ENCODE peak calls at places on chromosome 16, in nine cellular contexts. M, S, P, J, Y, Q, W, O and R are unnamed samples.

GRCh38 chr16:81492965-81493754 is 48.6 kb downstream of the CMIP start:
- DNase-seq in P (no peak), M (no peak), O (no peak), Q (no peak), W (no peak), Y (no peak), J (no peak), S (no peak), R (no peak)

GRCh38 chr16:10368984-10369551 is 16.8 kb upstream of the ATF7IP2 start:
- DNase-seq in J (no peak), M (no peak), P (no peak), O (peak), S (no peak), Q (no peak), W (no peak), Y (peak), R (no peak)

GRCh38 chr16:87392823-87393679 is 915 bp downstream of the MAP1LC3B start:
- DNase-seq in W (peak), M (peak), S (peak), Y (peak), P (peak), Q (peak), J (peak), O (peak), R (peak)

GRCh38 chr16:48745541-48745940 is 135.6 kb upstream of the N4BP1 start:
- DNase-seq in P (no peak), S (no peak), Y (no peak), M (no peak), J (no peak), W (no peak), Q (no peak), O (no peak), R (no peak)

GRCh38 chr16:266258-267164 is 9.2 kb downstream of the RGS11 start:
- DNase-seq in Y (no peak), P (no peak), W (no peak), M (no peak), S (peak), J (no peak), O (no peak), Q (no peak), R (no peak)

GRCh38 chr16:51531271-51531670 is 380.2 kb upstream of the SALL1 start:
- DNase-seq in Q (no peak), Y (no peak), J (no peak), P (no peak), O (no peak), M (no peak), S (no peak), W (no peak), R (no peak)

GRCh38 chr16:69865701-69866100 is 85.4 kb upstream of the CLEC18A start:
- DNase-seq in M (peak), S (no peak), W (no peak), P (no peak), O (peak), J (peak), Q (no peak), Y (peak), R (no peak)

GRCh38 chr16:84407588-84408313 is 39.4 kb downstream of the ATP2C2 start:
- DNase-seq in J (no peak), W (no peak), Y (no peak), Q (no peak), M (no peak), O (no peak), S (no peak), P (no peak), R (no peak)

GRCh38 chr16:57138281-57138935 is 46.0 kb downstream of the CPNE2 start:
- DNase-seq in S (no peak), Y (no peak), Q (no peak), O (no peak), M (no peak), J (no peak), P (no peak), W (no peak), R (no peak)

GRCh38 chr16:71769222-71769621 is 39.4 kb downstream of the AP1G1 start:
- DNase-seq in M (no peak), W (no peak), J (no peak), S (no peak), Q (no peak), P (no peak), Y (no peak), O (no peak), R (no peak)

GRCh38 chr16:26563018-26563417 is 503.7 kb upstream of the C16orf82 start:
- DNase-seq in Q (no peak), Y (no peak), M (no peak), W (no peak), O (no peak), P (no peak), S (no peak), J (no peak), R (no peak)

GRCh38 chr16:1745900-1746692 is 25.2 kb downstream of the NME3 start:
- DNase-seq in Q (no peak), O (peak), P (no peak), J (peak), Y (no peak), M (peak), W (no peak), S (no peak), R (no peak)

GRCh38 chr16:68655806-68656205 is 10.7 kb downstream of the CDH3 start:
- DNase-seq in M (no peak), J (no peak), Y (no peak), S (no peak), W (no peak), P (no peak), O (no peak), Q (no peak), R (no peak)

GRCh38 chr16:9854665-9855064 is 327.6 kb downstream of the GRIN2A start:
- DNase-seq in O (peak), Q (no peak), S (no peak), P (no peak), M (no peak), J (peak), Y (no peak), W (no peak), R (no peak)

GRCh38 chr16:1780677-1781072 is 1.7 kb downstream of the SPSB3 start:
- DNase-seq in P (no peak), O (no peak), Q (no peak), S (peak), M (no peak), W (no peak), J (no peak), Y (no peak), R (no peak)

GRCh38 chr16:1740234-1740633 is 31.1 kb downstream of the NME3 start:
- DNase-seq in W (no peak), M (no peak), P (no peak), S (no peak), J (no peak), Y (no peak), O (no peak), Q (no peak), R (no peak)

DNA sequence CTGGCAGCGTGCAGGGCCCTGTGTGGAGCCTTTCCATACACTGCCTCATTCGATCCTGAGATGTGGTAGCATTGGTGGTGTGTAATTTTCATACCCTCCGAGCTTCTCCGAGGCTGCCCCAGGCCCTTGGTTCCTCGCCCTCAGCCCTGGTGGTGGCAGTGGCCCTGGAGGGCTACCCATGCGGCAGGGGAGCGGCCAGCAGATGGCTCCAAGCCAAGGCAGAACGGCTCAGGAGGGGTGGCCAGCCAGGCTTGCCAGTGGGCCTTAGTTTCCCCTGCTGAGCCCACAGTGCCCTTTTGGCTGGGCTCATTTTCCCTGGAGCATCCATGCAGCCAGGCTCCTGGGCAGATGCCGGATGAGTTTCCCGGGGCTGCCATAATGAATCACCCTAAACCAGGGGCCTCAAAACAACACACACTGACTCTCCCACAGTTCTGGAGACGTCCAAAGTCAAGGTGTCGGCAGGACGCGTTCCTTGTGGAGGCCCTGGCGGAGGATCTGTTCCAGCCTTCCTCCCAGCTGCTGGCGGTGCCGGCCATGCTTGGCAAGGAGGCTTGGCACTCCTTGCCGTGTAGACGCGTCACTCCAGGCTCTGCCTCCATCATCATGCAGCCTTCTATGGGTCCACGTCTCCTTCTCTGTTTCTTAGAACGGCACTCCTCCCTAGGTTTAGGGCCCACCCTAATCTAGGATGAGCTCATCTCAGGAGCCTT is 158.8 kb upstream of the GSE1 start:
- DNase-seq in M (no peak), J (no peak), Y (no peak), S (no peak), W (no peak), P (no peak), O (no peak), Q (no peak), R (no peak)
- TF ChIP-seq CTCF in M (no peak), J (no peak), Y (peak), S (no peak), W (no peak), P (no peak), O (no peak), Q (no peak), R (no peak)

GRCh38 chr16:19415461-19415860 is 2.2 kb upstream of the TMC5 start:
- DNase-seq in M (no peak), Y (no peak), J (no peak), P (no peak), O (no peak), Q (no peak), W (no peak), S (peak), R (no peak)

GRCh38 chr16:19415918-19416317 is 1.8 kb upstream of the TMC5 start:
- DNase-seq in S (no peak), W (no peak), Q (no peak), O (no peak), M (no peak), Y (no peak), J (no peak), P (no peak), R (no peak)

GRCh38 chr16:19406891-19407491 is 10.7 kb upstream of the TMC5 start:
- DNase-seq in O (no peak), P (no peak), J (no peak), M (no peak), S (no peak), Q (no peak), Y (no peak), W (no peak), R (no peak)

GRCh38 chr16:19411298-19411697 is 6.4 kb upstream of the TMC5 start:
- DNase-seq in S (no peak), O (no peak), P (no peak), W (no peak), Y (no peak), J (no peak), M (no peak), Q (no peak), R (no peak)

GRCh38 chr16:19410435-19411153 is 7.1 kb upstream of the TMC5 start:
- DNase-seq in Q (no peak), Y (peak), M (no peak), S (peak), J (no peak), W (peak), O (no peak), P (peak), R (no peak)
- H3K4me3 ChIP-seq in Q (peak), Y (peak), M (no peak), S (no peak), J (no peak), W (no peak), O (peak), P (peak), R (peak)

DNA sequence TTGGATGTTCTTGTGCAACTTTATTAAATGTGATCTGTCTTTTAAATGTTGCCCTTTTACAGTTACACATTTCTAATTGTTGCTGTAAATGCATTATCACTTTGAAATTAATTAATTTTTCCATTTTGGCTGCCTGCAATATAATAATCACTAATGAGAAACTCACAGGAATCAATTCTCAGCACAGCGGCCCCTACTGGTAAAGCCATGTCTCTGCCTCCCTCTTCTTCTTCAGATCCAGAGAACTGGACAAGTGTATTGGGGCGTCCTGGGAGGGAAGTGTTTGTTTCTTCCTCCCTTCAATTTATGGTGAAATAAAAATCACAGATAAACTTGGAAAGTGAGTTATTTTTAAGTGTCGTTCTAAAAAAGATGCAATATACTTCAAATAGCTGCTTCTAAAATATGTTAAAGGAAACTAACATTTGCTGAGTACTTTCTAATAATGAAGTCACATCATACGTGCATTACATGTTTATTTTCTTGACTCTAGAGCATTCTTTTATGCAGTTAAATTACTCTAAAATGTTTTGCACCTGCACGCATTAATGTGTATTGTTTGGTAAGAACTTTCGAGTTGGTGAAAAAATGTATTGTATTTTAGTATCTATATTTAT is 338.0 kb downstream of the WWOX start:
- DNase-seq in S (peak), Y (peak), W (peak), Q (no peak), J (peak), P (peak), M (peak), O (no peak), R (no peak)
- TF ChIP-seq CTCF in S (peak), Y (peak), W (peak), Q (peak), J (peak), P (peak), M (peak), O (peak), R (peak)

GRCh38 chr16:30186444-30186781 is 3.0 kb downstream of the CORO1A start:
- DNase-seq in Y (no peak), W (no peak), M (no peak), O (no peak), S (no peak), P (no peak), J (no peak), Q (no peak), R (no peak)
- H3K4me3 ChIP-seq in Y (no peak), W (no peak), M (no peak), O (no peak), S (no peak), P (no peak), J (no peak), Q (peak), R (peak)

GRCh38 chr16:17194190-17194780 is 276.5 kb downstream of the XYLT1 start:
- DNase-seq in M (peak), S (peak), Q (no peak), J (peak), Y (peak), P (no peak), O (peak), W (peak), R (no peak)
- TF ChIP-seq CTCF in M (peak), S (peak), Q (peak), J (peak), Y (peak), P (peak), O (peak), W (peak), R (peak)

GRCh38 chr16:14196011-14196410 is 124.9 kb downstream of the MRTFB start:
- DNase-seq in J (no peak), M (peak), S (no peak), P (no peak), W (no peak), Q (no peak), Y (no peak), O (peak), R (no peak)

GRCh38 chr16:14196539-14196938 is 125.4 kb downstream of the MRTFB start:
- DNase-seq in W (no peak), J (no peak), S (no peak), O (no peak), Y (no peak), Q (no peak), P (no peak), M (no peak), R (no peak)

GRCh38 chr16:14194706-14195105 is 123.6 kb downstream of the MRTFB start:
- DNase-seq in W (no peak), M (no peak), J (no peak), S (no peak), Q (no peak), O (no peak), P (no peak), Y (no peak), R (no peak)

GRCh38 chr16:14198012-14198411 is 126.9 kb downstream of the MRTFB start:
- DNase-seq in P (no peak), J (no peak), Y (no peak), W (no peak), Q (no peak), S (no peak), M (no peak), O (no peak), R (no peak)

DNA sequence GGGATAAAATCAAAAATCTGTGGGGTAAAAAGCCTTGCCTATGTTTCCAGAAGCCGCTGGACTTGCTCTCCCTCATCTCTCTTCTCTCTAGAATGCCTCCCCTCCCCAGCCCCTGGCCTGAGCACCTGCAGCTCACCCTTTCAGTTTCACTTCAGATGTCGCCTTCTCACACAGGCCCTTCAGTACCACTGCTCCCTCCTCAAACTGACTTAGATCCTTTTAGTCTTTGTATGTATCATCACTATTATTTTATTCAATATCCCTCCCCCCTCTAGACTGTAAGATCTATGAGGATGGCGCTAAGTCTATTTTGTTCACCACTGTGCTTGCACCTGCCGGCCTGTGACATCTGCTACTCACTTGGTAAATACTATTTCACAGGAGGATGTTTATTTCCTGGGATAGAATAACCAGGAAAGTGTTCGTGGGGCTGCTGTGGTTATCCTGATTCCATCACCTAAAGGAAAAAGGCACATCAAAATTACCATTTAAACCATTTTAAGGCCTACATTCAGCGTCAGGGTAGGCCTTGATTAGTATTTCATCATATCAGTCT is 122.3 kb downstream of the MRTFB start:
- DNase-seq in J (no peak), P (no peak), W (no peak), M (no peak), O (no peak), Y (no peak), Q (no peak), S (no peak), R (no peak)
- H3K4me3 ChIP-seq in J (no peak), P (no peak), W (no peak), M (no peak), O (no peak), Y (no peak), Q (no peak), S (no peak), R (no peak)